ENCODE peak calls at places on chromosome 19, in six cellular contexts. One of them, this sample, is unnamed.
A peak's percentile ranks its signal among the peaks of the same experiment; 100 is the strongest.

GRCh38 chr19:5458420-5458819 is 3.2 kb downstream of the ZNRF4 start:
- DNase-seq in stimulated activated CD8-positive, alpha-beta memory T cell treated with anti-CD3 and anti-CD28 coated beads, Interleukin-4, amount 100 ng/mL, for 24 hours: no peak
- DNase-seq in nucleus accumbens: no peak
- DNase-seq in T-helper 17 cell: no peak
- DNase-seq in GM10248: no peak
- DNase-seq in H54: no peak
- DNase-seq in this sample: no peak

GRCh38 chr19:10104665-10105221 is 1.4 kb upstream of the PPAN start:
- DNase-seq in stimulated activated CD8-positive, alpha-beta memory T cell treated with anti-CD3 and anti-CD28 coated beads, Interleukin-4, amount 100 ng/mL, for 24 hours: peak; percentile 67
- DNase-seq in nucleus accumbens: no peak
- DNase-seq in T-helper 17 cell: peak; percentile 51
- DNase-seq in GM10248: peak; percentile 77
- DNase-seq in H54: no peak
- DNase-seq in this sample: peak; percentile 85

GRCh38 chr19:6828306-6828697 is 55.8 kb downstream of the VAV1 start:
- DNase-seq in stimulated activated CD8-positive, alpha-beta memory T cell treated with anti-CD3 and anti-CD28 coated beads, Interleukin-4, amount 100 ng/mL, for 24 hours: no peak
- DNase-seq in nucleus accumbens: no peak
- DNase-seq in T-helper 17 cell: no peak
- DNase-seq in GM10248: no peak
- DNase-seq in H54: peak; percentile 98
- DNase-seq in this sample: no peak

GRCh38 chr19:46739290-46739771 is 6.5 kb upstream of the FKRP start:
- DNase-seq in stimulated activated CD8-positive, alpha-beta memory T cell treated with anti-CD3 and anti-CD28 coated beads, Interleukin-4, amount 100 ng/mL, for 24 hours: no peak
- DNase-seq in nucleus accumbens: no peak
- DNase-seq in T-helper 17 cell: no peak
- DNase-seq in GM10248: no peak
- DNase-seq in H54: no peak
- DNase-seq in this sample: no peak

GRCh38 chr19:30069535-30070197 is 127.6 kb downstream of the URI1 start:
- DNase-seq in stimulated activated CD8-positive, alpha-beta memory T cell treated with anti-CD3 and anti-CD28 coated beads, Interleukin-4, amount 100 ng/mL, for 24 hours: no peak
- DNase-seq in nucleus accumbens: no peak
- DNase-seq in T-helper 17 cell: no peak
- DNase-seq in GM10248: no peak
- DNase-seq in H54: no peak
- DNase-seq in this sample: no peak

GRCh38 chr19:14758816-14759215 is 19.5 kb downstream of the ADGRE2 start:
- DNase-seq in stimulated activated CD8-positive, alpha-beta memory T cell treated with anti-CD3 and anti-CD28 coated beads, Interleukin-4, amount 100 ng/mL, for 24 hours: no peak
- DNase-seq in nucleus accumbens: no peak
- DNase-seq in T-helper 17 cell: no peak
- DNase-seq in GM10248: no peak
- DNase-seq in H54: no peak
- DNase-seq in this sample: no peak

GRCh38 chr19:14381689-14382474 is 638 bp downstream of the ADGRE5 start:
- DNase-seq in stimulated activated CD8-positive, alpha-beta memory T cell treated with anti-CD3 and anti-CD28 coated beads, Interleukin-4, amount 100 ng/mL, for 24 hours: peak; percentile 45
- DNase-seq in nucleus accumbens: no peak
- DNase-seq in T-helper 17 cell: peak; percentile 55
- DNase-seq in GM10248: no peak
- DNase-seq in H54: no peak
- DNase-seq in this sample: peak; percentile 53

GRCh38 chr19:4455742-4456565 is 1.6 kb downstream of the UBXN6 start:
- DNase-seq in stimulated activated CD8-positive, alpha-beta memory T cell treated with anti-CD3 and anti-CD28 coated beads, Interleukin-4, amount 100 ng/mL, for 24 hours: no peak
- DNase-seq in nucleus accumbens: no peak
- DNase-seq in T-helper 17 cell: no peak
- DNase-seq in GM10248: no peak
- DNase-seq in H54: no peak
- DNase-seq in this sample: no peak

GRCh38 chr19:58091251-58091995 is 6.6 kb downstream of the ZSCAN18 start:
- DNase-seq in stimulated activated CD8-positive, alpha-beta memory T cell treated with anti-CD3 and anti-CD28 coated beads, Interleukin-4, amount 100 ng/mL, for 24 hours: no peak
- DNase-seq in nucleus accumbens: no peak
- DNase-seq in T-helper 17 cell: no peak
- DNase-seq in GM10248: no peak
- DNase-seq in H54: no peak
- DNase-seq in this sample: no peak

GRCh38 chr19:8697671-8698432 is 743 bp downstream of the ACTL9 start:
- DNase-seq in stimulated activated CD8-positive, alpha-beta memory T cell treated with anti-CD3 and anti-CD28 coated beads, Interleukin-4, amount 100 ng/mL, for 24 hours: no peak
- DNase-seq in nucleus accumbens: no peak
- DNase-seq in T-helper 17 cell: no peak
- DNase-seq in GM10248: no peak
- DNase-seq in H54: no peak
- DNase-seq in this sample: no peak

GRCh38 chr19:2027361-2027760 is 11.8 kb upstream of the BTBD2 start:
- DNase-seq in stimulated activated CD8-positive, alpha-beta memory T cell treated with anti-CD3 and anti-CD28 coated beads, Interleukin-4, amount 100 ng/mL, for 24 hours: no peak
- DNase-seq in nucleus accumbens: no peak
- DNase-seq in T-helper 17 cell: no peak
- DNase-seq in GM10248: no peak
- DNase-seq in H54: no peak
- DNase-seq in this sample: no peak

GRCh38 chr19:8304841-8305621 is 3.1 kb downstream of the CD320 start:
- DNase-seq in stimulated activated CD8-positive, alpha-beta memory T cell treated with anti-CD3 and anti-CD28 coated beads, Interleukin-4, amount 100 ng/mL, for 24 hours: no peak
- DNase-seq in nucleus accumbens: no peak
- DNase-seq in T-helper 17 cell: peak; percentile 26
- DNase-seq in GM10248: no peak
- DNase-seq in H54: no peak
- DNase-seq in this sample: no peak

GRCh38 chr19:57103573-57104277 is 16.1 kb upstream of the USP29 start:
- DNase-seq in stimulated activated CD8-positive, alpha-beta memory T cell treated with anti-CD3 and anti-CD28 coated beads, Interleukin-4, amount 100 ng/mL, for 24 hours: peak; percentile 22
- DNase-seq in nucleus accumbens: peak; percentile 3
- DNase-seq in T-helper 17 cell: peak; percentile 14
- DNase-seq in GM10248: peak; percentile 68
- DNase-seq in H54: peak; percentile 89
- DNase-seq in this sample: peak; percentile 80

GRCh38 chr19:8557637-8558238 is 19.5 kb downstream of the MYO1F start:
- DNase-seq in stimulated activated CD8-positive, alpha-beta memory T cell treated with anti-CD3 and anti-CD28 coated beads, Interleukin-4, amount 100 ng/mL, for 24 hours: no peak
- DNase-seq in nucleus accumbens: no peak
- DNase-seq in T-helper 17 cell: no peak
- DNase-seq in GM10248: no peak
- DNase-seq in H54: no peak
- DNase-seq in this sample: no peak

GRCh38 chr19:6412111-6412999 is 12.3 kb downstream of the KHSRP start:
- DNase-seq in stimulated activated CD8-positive, alpha-beta memory T cell treated with anti-CD3 and anti-CD28 coated beads, Interleukin-4, amount 100 ng/mL, for 24 hours: peak; percentile 20
- DNase-seq in nucleus accumbens: no peak
- DNase-seq in T-helper 17 cell: no peak
- DNase-seq in GM10248: peak; percentile 66
- DNase-seq in H54: peak; percentile 56
- DNase-seq in this sample: peak; percentile 68

GRCh38 chr19:50383307-50383851 is 768 bp upstream of the POLD1 start:
- DNase-seq in stimulated activated CD8-positive, alpha-beta memory T cell treated with anti-CD3 and anti-CD28 coated beads, Interleukin-4, amount 100 ng/mL, for 24 hours: no peak
- DNase-seq in nucleus accumbens: no peak
- DNase-seq in T-helper 17 cell: no peak
- DNase-seq in GM10248: no peak
- DNase-seq in H54: no peak
- DNase-seq in this sample: no peak

GRCh38 chr19:5671600-5671999 is 8.7 kb downstream of the MICOS13 start:
- DNase-seq in stimulated activated CD8-positive, alpha-beta memory T cell treated with anti-CD3 and anti-CD28 coated beads, Interleukin-4, amount 100 ng/mL, for 24 hours: no peak
- DNase-seq in nucleus accumbens: no peak
- DNase-seq in T-helper 17 cell: no peak
- DNase-seq in GM10248: no peak
- DNase-seq in H54: no peak
- DNase-seq in this sample: no peak

GRCh38 chr19:31289976-31290375 is 59.3 kb downstream of the TSHZ3 start:
- DNase-seq in stimulated activated CD8-positive, alpha-beta memory T cell treated with anti-CD3 and anti-CD28 coated beads, Interleukin-4, amount 100 ng/mL, for 24 hours: no peak
- DNase-seq in nucleus accumbens: no peak
- DNase-seq in T-helper 17 cell: no peak
- DNase-seq in GM10248: no peak
- DNase-seq in H54: no peak
- DNase-seq in this sample: no peak